ENCODE peak calls at places on chromosomes 11 and 22, in four cellular contexts. V is right lobe of liver, P is suprapubic skin, W is transverse colon. I is an unnamed sample. For H3K36me3, the result is how much of the 10 kb centered on the place peaks cover.

GRCh38 chr11:11288972-11289616 is 64.0 kb downstream of the CSNK2A3 start:
- DNase-seq in V (no peak), P (peak), W (no peak), I (no peak)

GRCh38 chr22:33467718-33468117 is 409.5 kb upstream of the SYN3 start:
- DNase-seq in V (no peak), P (no peak), W (no peak), I (no peak)

GRCh38 chr22:29780781-29781676 is 13.9 kb downstream of the UQCR10 start:
- DNase-seq in V (no peak), P (no peak), W (no peak), I (no peak)

GRCh38 chr11:77019976-77020591 is 14.1 kb upstream of the B3GNT6 start:
- DNase-seq in V (no peak), P (no peak), W (no peak), I (no peak)

GRCh38 chr22:28560005-28560742 is 119.5 kb downstream of the TTC28 start:
- DNase-seq in V (no peak), P (no peak), W (no peak), I (no peak)

GRCh38 chr11:126530416-126530815 is 174.9 kb downstream of the ST3GAL4 start:
- DNase-seq in V (no peak), P (no peak), W (no peak), I (no peak)

GRCh38 chr11:132111341-132111740 is 740.9 kb downstream of the NTM start:
- DNase-seq in V (no peak), P (no peak), W (no peak), I (no peak)

GRCh38 chr11:128830290-128830813 is 36.7 kb downstream of the KCNJ1 start:
- DNase-seq in V (no peak), P (no peak), W (no peak), I (no peak)

GRCh38 chr11:36492724-36493304 is 17.3 kb downstream of the TRAF6 start:
- DNase-seq in V (no peak), P (no peak), W (no peak), I (peak)

GRCh38 chr11:11660351-11660750 is 38.5 kb upstream of the GALNT18 start:
- DNase-seq in V (no peak), P (no peak), W (no peak), I (no peak)

GRCh38 chr22:50010676-50011446 is 1.7 kb downstream of the IL17REL start:
- DNase-seq in V (no peak), P (no peak), W (peak), I (peak)

GRCh38 chr11:121482231-121483129 is 29.7 kb upstream of the SORL1-AS1 start:
- DNase-seq in V (no peak), P (no peak), W (peak), I (peak)

GRCh38 chr11:130101661-130102060 is 32.0 kb downstream of the APLP2 start:
- DNase-seq in V (no peak), P (no peak), W (no peak), I (no peak)

GRCh38 chr22:29112680-29113079 is 39.8 kb downstream of the KREMEN1 start:
- DNase-seq in V (no peak), P (no peak), W (no peak), I (no peak)

GRCh38 chr11:27551127-27551526 is 44.6 kb upstream of the LIN7C start:
- DNase-seq in V (no peak), P (no peak), W (no peak), I (no peak)

GRCh38 chr11:128308793-128309192 is 278.6 kb downstream of the ETS1 start:
- DNase-seq in V (no peak), P (no peak), W (no peak), I (no peak)

GRCh38 chr22:48940988-48941902 is 886.4 kb downstream of the BRD1 start:
- DNase-seq in V (peak), P (peak), W (peak), I (no peak)

GRCh38 chr11:35800970-35801953 is 138.7 kb downstream of the TRIM44 start:
- DNase-seq in V (no peak), P (no peak), W (no peak), I (no peak)

GRCh38 chr11:97742717-97743116 is 1278.0 kb upstream of the CNTN5 start:
- DNase-seq in V (no peak), P (no peak), W (no peak), I (no peak)

GRCh38 chr11:43172477-43172876 is 139.3 kb upstream of the API5 start:
- DNase-seq in V (no peak), P (no peak), W (no peak), I (no peak)

GRCh38 chr11:104623518-104623917 is 274.7 kb downstream of the CASP12 start:
- DNase-seq in V (no peak), P (no peak), W (no peak), I (no peak)

GRCh38 chr11:43919852-43920597 is 22.4 kb upstream of the C11orf96 start:
- DNase-seq in V (no peak), P (no peak), W (no peak), I (no peak)

GRCh38 chr11:6268811-6269210 is 9.2 kb downstream of the CCKBR start:
- DNase-seq in V (no peak), P (no peak), W (no peak), I (no peak)

GRCh38 chr22:24824915-24825314 is 18.9 kb downstream of the SGSM1 start:
- DNase-seq in V (no peak), P (no peak), W (no peak), I (no peak)

GRCh38 chr22:24424001-24424900 is 3.1 kb upstream of the ADORA2A start:
- DNase-seq in V (peak), P (no peak), W (no peak), I (peak)

GRCh38 chr11:108559904-108560303 is 33.7 kb downstream of the EXPH5 start:
- DNase-seq in V (no peak), P (no peak), W (no peak), I (no peak)

GRCh38 chr22:43376765-43377485 is 33.8 kb upstream of the SCUBE1 start:
- DNase-seq in V (no peak), P (peak), W (peak), I (no peak)

GRCh38 chr11:60699282-60699681 is at the start of gene MS4A8:
- DNase-seq in V (no peak), P (no peak), W (peak), I (no peak)

GRCh38 chr11:2525941-2526807 is 81.4 kb downstream of the KCNQ1 start:
- DNase-seq in V (peak), P (peak), W (peak), I (no peak)

GRCh38 chr11:1888811-1889526 is 2.7 kb downstream of the PRR33 start:
- DNase-seq in V (no peak), P (no peak), W (peak), I (peak)

GRCh38 chr22:27483095-27483798 is 318.3 kb downstream of the MN1 start:
- DNase-seq in V (no peak), P (no peak), W (no peak), I (no peak)

GRCh38 chr11:116661056-116661455 is 111.7 kb downstream of the BUD13 start:
- DNase-seq in V (peak), P (no peak), W (no peak), I (no peak)

GRCh38 chr11:18384157-18384641 is 10.2 kb upstream of the LDHA start:
- DNase-seq in V (peak), P (peak), W (peak), I (no peak)

GRCh38 chr22:47593911-47594311 is 831.5 kb downstream of the TBC1D22A start:
- DNase-seq in V (no peak), P (no peak), W (no peak), I (no peak)

GRCh38 chr11:12845739-12846358 is 163.3 kb upstream of the RASSF10 start:
- DNase-seq in V (no peak), P (no peak), W (peak), I (no peak)

GRCh38 chr11:75773595-75774353 is 5.2 kb downstream of the DGAT2 start:
- DNase-seq in V (no peak), P (no peak), W (peak), I (no peak)

GRCh38 chr11:2314525-2315394 is 12.9 kb downstream of the TSPAN32 start:
- DNase-seq in V (peak), P (peak), W (peak), I (no peak)

GRCh38 chr22:41127447-41127846 is 35.1 kb downstream of the EP300 start:
- DNase-seq in V (no peak), P (no peak), W (no peak), I (no peak)

GRCh38 chr11:68842427-68843051 is 823 bp upstream of the CPT1A start:
- DNase-seq in V (no peak), P (peak), W (no peak), I (no peak)
- H3K4me3 ChIP-seq in V (peak), P (peak), W (peak), I (peak)

GRCh38 chr11:34136420-34136819 is 31.0 kb downstream of the NAT10 start:
- DNase-seq in V (no peak), P (no peak), W (no peak), I (no peak)

GRCh38 chr11:34134765-34135164 is 29.3 kb downstream of the NAT10 start:
- DNase-seq in V (no peak), P (no peak), W (no peak), I (no peak)

GRCh38 chr11:34139346-34139745 is 33.9 kb downstream of the NAT10 start:
- DNase-seq in V (no peak), P (no peak), W (no peak), I (no peak)

GRCh38 chr11:34132261-34132965 is 27.0 kb downstream of the NAT10 start:
- DNase-seq in V (no peak), P (no peak), W (no peak), I (no peak)

DNA sequence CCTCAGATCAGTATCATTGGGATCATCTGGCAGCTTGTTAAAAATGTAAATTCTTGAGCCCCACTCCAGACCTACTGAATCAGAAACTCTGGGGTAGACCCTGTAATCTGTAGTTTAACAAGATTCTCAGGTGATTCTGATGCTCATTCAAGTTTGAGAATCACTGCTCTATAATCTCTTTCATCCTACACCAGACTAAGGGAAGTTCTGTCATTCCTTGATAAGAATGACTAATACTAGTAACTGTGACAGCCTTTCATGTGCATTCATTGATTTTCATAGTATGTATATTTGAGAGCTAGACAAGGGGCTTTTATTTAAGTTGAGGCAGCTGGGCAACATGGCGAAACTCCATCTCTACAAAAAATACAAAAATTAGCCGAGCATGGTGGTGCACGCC is 30.0 kb downstream of the NAT10 start:
- DNase-seq in V (no peak), P (no peak), W (no peak), I (no peak)
- H3K36me3 ChIP-seq in V (under half), P (half or more), W (half or more), I (half or more)

DNA sequence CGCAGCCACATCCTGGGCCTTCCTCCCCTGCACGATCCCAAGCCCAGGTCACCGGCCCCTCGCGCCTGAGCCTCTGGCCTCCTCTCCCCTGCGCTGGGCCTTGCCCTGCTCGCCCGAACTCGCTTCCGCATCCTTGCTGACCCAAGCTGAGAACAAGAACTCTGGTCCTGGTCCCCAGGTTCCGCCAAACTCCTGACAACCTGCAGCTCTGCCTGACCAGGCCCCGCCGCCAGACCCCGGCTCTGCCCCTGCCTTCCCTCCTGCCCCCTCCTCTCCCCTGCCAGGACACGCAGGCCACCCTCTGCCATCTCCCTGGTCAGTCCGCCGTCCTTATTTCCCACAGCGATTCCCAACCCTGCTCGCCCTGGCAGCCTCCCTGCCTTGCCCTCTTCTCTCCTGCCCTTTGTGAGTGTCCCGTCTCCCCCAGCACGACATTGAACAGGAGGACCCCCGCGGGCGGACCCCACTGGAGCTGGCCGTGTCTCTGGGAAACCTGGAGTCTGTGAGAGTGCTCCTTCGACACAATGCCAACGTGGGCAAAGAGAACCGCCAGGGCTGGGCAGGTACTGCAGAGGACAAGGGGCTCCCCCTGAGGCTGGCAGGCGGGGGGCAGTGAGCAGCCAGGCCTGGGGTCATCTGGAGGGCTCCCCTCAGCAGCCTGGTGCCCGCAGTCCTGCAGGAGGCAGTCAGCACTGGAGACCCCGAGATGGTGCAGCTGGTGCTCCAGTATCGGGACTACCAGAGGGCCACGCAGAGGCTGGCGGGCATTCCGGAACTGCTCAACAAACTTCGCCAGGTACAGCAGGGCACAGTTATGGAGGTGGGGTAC is 762 bp downstream of the ANKRD13D start:
- DNase-seq in V (no peak), P (peak), W (no peak), I (no peak)
- H3K27ac ChIP-seq in V (peak), P (peak), W (peak), I (peak)

DNA sequence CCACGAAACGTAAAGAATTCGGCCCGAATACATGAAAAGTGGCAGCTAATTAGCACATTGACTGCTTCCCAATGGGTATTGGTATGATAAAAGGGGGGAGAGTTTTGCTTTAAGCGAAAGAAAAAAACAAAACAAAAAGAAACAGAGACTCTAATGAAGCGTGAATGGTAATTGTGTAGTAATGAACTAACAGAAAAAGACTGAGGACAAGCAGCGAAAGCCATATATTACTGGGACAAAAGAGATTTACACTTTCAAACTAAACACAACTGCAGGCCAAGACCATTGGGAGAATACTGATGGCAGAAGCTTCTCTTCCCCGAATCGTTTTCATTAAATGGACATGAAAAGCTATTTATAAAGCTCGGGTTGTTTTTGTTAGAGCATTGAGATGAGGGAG is 2.5 kb downstream of the DBX1 start:
- DNase-seq in V (no peak), P (no peak), W (no peak), I (no peak)
- H3K4me3 ChIP-seq in V (no peak), P (no peak), W (no peak), I (peak)

GRCh38 chr22:42270178-42270511 is 308 bp downstream of the TCF20 start:
- DNase-seq in V (no peak), P (no peak), W (no peak), I (no peak)

GRCh38 chr22:42272431-42273004 is 2.1 kb upstream of the TCF20 start:
- DNase-seq in V (no peak), P (no peak), W (no peak), I (no peak)

GRCh38 chr22:42270512-42271190 is at the start of gene TCF20:
- DNase-seq in V (peak), P (peak), W (peak), I (peak)

GRCh38 chr22:42271191-42271813 is 849 bp upstream of the TCF20 start:
- DNase-seq in V (no peak), P (no peak), W (no peak), I (no peak)

DNA sequence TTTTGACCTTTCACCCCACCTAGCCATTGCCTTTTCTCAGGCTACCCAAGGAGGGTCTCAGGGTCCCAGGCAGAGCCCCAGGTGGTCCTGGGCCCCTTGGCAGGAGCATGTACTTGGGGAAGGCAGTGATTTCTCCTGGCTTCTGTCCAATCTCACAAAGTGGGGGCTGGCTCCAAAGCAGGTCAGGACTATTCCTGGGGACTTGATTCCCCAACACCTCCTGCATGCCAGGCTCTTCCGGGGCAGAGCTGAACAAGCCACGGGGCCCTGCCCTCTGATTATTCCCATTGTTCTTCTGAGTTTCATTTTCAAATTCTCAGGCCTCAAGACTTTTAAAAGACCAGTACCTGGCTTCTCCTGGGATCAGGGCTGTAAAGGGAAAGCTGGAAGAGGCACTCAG is 1.5 kb upstream of the TCF20 start:
- DNase-seq in V (no peak), P (no peak), W (no peak), I (no peak)
- H3K36me3 ChIP-seq in V (under half), P (under half), W (under half), I (under half)

DNA sequence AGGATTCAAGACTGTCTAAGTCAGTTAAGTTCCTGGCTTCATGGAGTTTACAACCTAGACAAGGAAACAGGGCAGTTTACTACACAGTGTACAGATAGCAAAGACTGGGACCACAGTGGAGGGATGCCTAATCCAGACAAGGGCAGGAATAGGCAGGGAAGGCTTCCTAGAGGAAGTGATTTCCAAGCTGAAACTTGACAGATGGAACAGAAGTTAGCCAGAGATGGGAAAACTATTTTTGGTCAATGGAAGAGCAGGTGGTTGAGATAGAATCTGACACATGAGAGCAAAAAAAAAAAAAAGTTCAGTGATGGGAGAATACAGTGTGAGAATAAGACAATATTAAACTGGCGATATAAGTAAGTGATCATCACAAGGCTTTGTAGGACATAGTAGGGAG is 1.3 kb downstream of the COA4 start:
- DNase-seq in V (no peak), P (no peak), W (no peak), I (no peak)
- H3K27ac ChIP-seq in V (no peak), P (no peak), W (peak), I (no peak)

DNA sequence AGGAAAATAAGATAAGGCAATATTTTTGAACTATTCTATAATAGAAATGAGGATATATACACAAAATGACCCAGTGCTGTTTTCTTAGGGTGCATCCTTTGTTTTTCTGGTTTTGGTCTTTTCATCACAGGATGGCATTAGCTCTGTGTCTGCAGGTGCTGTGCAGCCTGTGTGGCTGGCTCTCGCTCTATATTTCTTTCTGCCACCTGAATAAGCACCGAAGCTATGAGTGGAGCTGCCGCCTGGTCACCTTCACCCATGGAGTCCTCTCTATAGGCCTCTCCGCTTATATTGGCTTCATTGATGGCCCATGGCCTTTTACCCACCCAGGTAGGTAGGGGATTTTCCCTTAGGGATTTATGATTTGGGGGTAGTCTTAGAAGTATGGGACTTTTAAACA is 2.2 kb downstream of the TLCD5 start:
- DNase-seq in V (no peak), P (no peak), W (no peak), I (no peak)
- H3K4me3 ChIP-seq in V (no peak), P (no peak), W (no peak), I (no peak)

GRCh38 chr11:118785362-118785761 is 5.6 kb downstream of the DDX6 start:
- DNase-seq in V (no peak), P (no peak), W (no peak), I (no peak)
- H3K36me3 ChIP-seq in V (under half), P (under half), W (under half), I (under half)